ENCODE peak calls at places on chromosome 13, in nine cellular contexts. One of them, this sample, is unnamed. For H3K9me3, the result is how much of the 10 kb centered on the place peaks cover.

GRCh38 chr13:80523134-80523533 is 182.2 kb upstream of the SPRY2 start:
- DNase-seq in IMR-90: no peak
- DNase-seq in Karpas-422: no peak
- DNase-seq in ovary: no peak
- DNase-seq in aorta: no peak
- DNase-seq in ascending aorta: no peak
- DNase-seq in CD8-positive, alpha-beta T cell: no peak
- DNase-seq in hepatocyte: no peak
- DNase-seq in uterus: no peak
- DNase-seq in this sample: no peak

GRCh38 chr13:113672002-113672651 is 5.1 kb downstream of the GRK1 start:
- DNase-seq in uterus: no peak
- DNase-seq in IMR-90: no peak
- DNase-seq in CD8-positive, alpha-beta T cell: peak
- DNase-seq in Karpas-422: no peak
- DNase-seq in ovary: no peak
- DNase-seq in aorta: peak
- DNase-seq in ascending aorta: no peak
- DNase-seq in hepatocyte: no peak
- DNase-seq in this sample: peak

GRCh38 chr13:27549406-27549981 is 70.8 kb downstream of the LNX2 start:
- DNase-seq in IMR-90: no peak
- DNase-seq in uterus: no peak
- DNase-seq in aorta: no peak
- DNase-seq in CD8-positive, alpha-beta T cell: no peak
- DNase-seq in Karpas-422: no peak
- DNase-seq in hepatocyte: peak
- DNase-seq in ovary: no peak
- DNase-seq in ascending aorta: no peak
- DNase-seq in this sample: no peak

GRCh38 chr13:25329706-25330105 is 28.3 kb downstream of the NUP58 start:
- DNase-seq in uterus: no peak
- DNase-seq in CD8-positive, alpha-beta T cell: no peak
- DNase-seq in aorta: no peak
- DNase-seq in Karpas-422: no peak
- DNase-seq in ovary: no peak
- DNase-seq in IMR-90: peak
- DNase-seq in ascending aorta: no peak
- DNase-seq in hepatocyte: peak
- DNase-seq in this sample: no peak

GRCh38 chr13:20425819-20426219 is 99.8 kb downstream of the CRYL1 start:
- DNase-seq in CD8-positive, alpha-beta T cell: no peak
- DNase-seq in IMR-90: no peak
- DNase-seq in Karpas-422: peak
- DNase-seq in ovary: no peak
- DNase-seq in aorta: no peak
- DNase-seq in hepatocyte: no peak
- DNase-seq in uterus: no peak
- DNase-seq in ascending aorta: no peak
- DNase-seq in this sample: no peak

GRCh38 chr13:96052655-96053002 is 572 bp downstream of the UGGT2 start:
- DNase-seq in ovary: no peak
- DNase-seq in uterus: no peak
- DNase-seq in ascending aorta: no peak
- DNase-seq in aorta: no peak
- DNase-seq in IMR-90: peak
- DNase-seq in Karpas-422: peak
- DNase-seq in hepatocyte: peak
- DNase-seq in CD8-positive, alpha-beta T cell: no peak
- DNase-seq in this sample: no peak

GRCh38 chr13:104641309-104641708 is 1575.1 kb upstream of the SLC10A2 start:
- DNase-seq in ovary: no peak
- DNase-seq in Karpas-422: no peak
- DNase-seq in hepatocyte: no peak
- DNase-seq in CD8-positive, alpha-beta T cell: no peak
- DNase-seq in IMR-90: peak
- DNase-seq in uterus: no peak
- DNase-seq in ascending aorta: no peak
- DNase-seq in aorta: no peak
- DNase-seq in this sample: no peak

GRCh38 chr13:30355839-30356238 is 48.5 kb upstream of the KATNAL1 start:
- DNase-seq in IMR-90: no peak
- DNase-seq in Karpas-422: no peak
- DNase-seq in aorta: no peak
- DNase-seq in CD8-positive, alpha-beta T cell: no peak
- DNase-seq in ascending aorta: no peak
- DNase-seq in ovary: no peak
- DNase-seq in uterus: no peak
- DNase-seq in hepatocyte: no peak
- DNase-seq in this sample: no peak

GRCh38 chr13:80901111-80902014 is 560.4 kb upstream of the SPRY2 start:
- DNase-seq in ascending aorta: no peak
- DNase-seq in Karpas-422: no peak
- DNase-seq in ovary: no peak
- DNase-seq in CD8-positive, alpha-beta T cell: no peak
- DNase-seq in uterus: no peak
- DNase-seq in IMR-90: no peak
- DNase-seq in hepatocyte: peak
- DNase-seq in aorta: no peak
- DNase-seq in this sample: no peak

GRCh38 chr13:101401196-101401595 is 15.1 kb downstream of the NALCN start:
- DNase-seq in ascending aorta: no peak
- DNase-seq in uterus: no peak
- DNase-seq in IMR-90: no peak
- DNase-seq in Karpas-422: no peak
- DNase-seq in hepatocyte: no peak
- DNase-seq in CD8-positive, alpha-beta T cell: no peak
- DNase-seq in aorta: no peak
- DNase-seq in ovary: no peak
- DNase-seq in this sample: no peak

GRCh38 chr13:80227645-80228044 is 113.3 kb downstream of the SPRY2 start:
- DNase-seq in IMR-90: no peak
- DNase-seq in CD8-positive, alpha-beta T cell: no peak
- DNase-seq in hepatocyte: no peak
- DNase-seq in uterus: no peak
- DNase-seq in aorta: no peak
- DNase-seq in Karpas-422: no peak
- DNase-seq in ovary: no peak
- DNase-seq in ascending aorta: no peak
- DNase-seq in this sample: no peak

GRCh38 chr13:40787062-40787461 is 2.3 kb upstream of the SLC25A15 start:
- DNase-seq in aorta: no peak
- DNase-seq in ascending aorta: no peak
- DNase-seq in IMR-90: peak
- DNase-seq in ovary: no peak
- DNase-seq in Karpas-422: no peak
- DNase-seq in CD8-positive, alpha-beta T cell: no peak
- DNase-seq in hepatocyte: no peak
- DNase-seq in uterus: no peak
- DNase-seq in this sample: no peak

GRCh38 chr13:42545842-42546241 is 28.1 kb upstream of the TNFSF11 start:
- DNase-seq in CD8-positive, alpha-beta T cell: no peak
- DNase-seq in hepatocyte: no peak
- DNase-seq in aorta: no peak
- DNase-seq in IMR-90: no peak
- DNase-seq in ovary: no peak
- DNase-seq in ascending aorta: no peak
- DNase-seq in Karpas-422: no peak
- DNase-seq in uterus: no peak
- DNase-seq in this sample: no peak

GRCh38 chr13:30569901-30570576 is 47.7 kb upstream of the USPL1 start:
- DNase-seq in ascending aorta: no peak
- DNase-seq in IMR-90: peak
- DNase-seq in hepatocyte: peak
- DNase-seq in Karpas-422: no peak
- DNase-seq in uterus: peak
- DNase-seq in CD8-positive, alpha-beta T cell: no peak
- DNase-seq in aorta: no peak
- DNase-seq in ovary: no peak
- DNase-seq in this sample: no peak

GRCh38 chr13:97367427-97367826 is 66.5 kb upstream of the RAP2A start:
- DNase-seq in IMR-90: peak
- DNase-seq in hepatocyte: peak
- DNase-seq in uterus: peak
- DNase-seq in ovary: no peak
- DNase-seq in aorta: no peak
- DNase-seq in ascending aorta: no peak
- DNase-seq in Karpas-422: no peak
- DNase-seq in CD8-positive, alpha-beta T cell: no peak
- DNase-seq in this sample: no peak

GRCh38 chr13:23674795-23675640 is 104.8 kb downstream of the TNFRSF19 start:
- DNase-seq in IMR-90: peak
- DNase-seq in CD8-positive, alpha-beta T cell: no peak
- DNase-seq in Karpas-422: no peak
- DNase-seq in ovary: no peak
- DNase-seq in hepatocyte: peak
- DNase-seq in uterus: no peak
- DNase-seq in ascending aorta: no peak
- DNase-seq in aorta: no peak
- DNase-seq in this sample: no peak

GRCh38 chr13:52884429-52884828 is 36.0 kb upstream of the PCDH8 start:
- DNase-seq in ovary: no peak
- DNase-seq in uterus: no peak
- DNase-seq in ascending aorta: no peak
- DNase-seq in Karpas-422: no peak
- DNase-seq in aorta: no peak
- DNase-seq in IMR-90: no peak
- DNase-seq in hepatocyte: no peak
- DNase-seq in CD8-positive, alpha-beta T cell: no peak
- DNase-seq in this sample: no peak

GRCh38 chr13:75372517-75372916 is 109.5 kb downstream of the TBC1D4 start:
- DNase-seq in ascending aorta: no peak
- DNase-seq in ovary: no peak
- DNase-seq in CD8-positive, alpha-beta T cell: no peak
- DNase-seq in aorta: no peak
- DNase-seq in hepatocyte: peak
- DNase-seq in IMR-90: peak
- DNase-seq in Karpas-422: peak
- DNase-seq in uterus: no peak
- DNase-seq in this sample: no peak

GRCh38 chr13:23876265-23876664 is 12.9 kb downstream of the MIPEP start:
- DNase-seq in CD8-positive, alpha-beta T cell: no peak
- DNase-seq in aorta: no peak
- DNase-seq in uterus: no peak
- DNase-seq in Karpas-422: peak
- DNase-seq in IMR-90: peak
- DNase-seq in ascending aorta: no peak
- DNase-seq in hepatocyte: peak
- DNase-seq in ovary: no peak
- DNase-seq in this sample: no peak

GRCh38 chr13:98825659-98826058 is 73.2 kb upstream of the SLC15A1 start:
- DNase-seq in ascending aorta: no peak
- DNase-seq in IMR-90: no peak
- DNase-seq in uterus: no peak
- DNase-seq in ovary: no peak
- DNase-seq in CD8-positive, alpha-beta T cell: no peak
- DNase-seq in Karpas-422: no peak
- DNase-seq in hepatocyte: no peak
- DNase-seq in aorta: no peak
- DNase-seq in this sample: no peak
- H3K4me3 ChIP-seq in ascending aorta: no peak
- H3K4me3 ChIP-seq in IMR-90: no peak
- H3K4me3 ChIP-seq in uterus: no peak
- H3K4me3 ChIP-seq in ovary: no peak
- H3K4me3 ChIP-seq in CD8-positive, alpha-beta T cell: no peak
- H3K4me3 ChIP-seq in Karpas-422: no peak
- H3K4me3 ChIP-seq in hepatocyte: no peak
- H3K4me3 ChIP-seq in aorta: no peak
- H3K4me3 ChIP-seq in this sample: no peak

GRCh38 chr13:100273138-100273537 is 184.2 kb downstream of the PCCA start:
- DNase-seq in Karpas-422: no peak
- DNase-seq in CD8-positive, alpha-beta T cell: no peak
- DNase-seq in ovary: no peak
- DNase-seq in aorta: no peak
- DNase-seq in IMR-90: no peak
- DNase-seq in uterus: no peak
- DNase-seq in hepatocyte: no peak
- DNase-seq in ascending aorta: no peak
- DNase-seq in this sample: no peak
- H3K9me3 ChIP-seq in Karpas-422: under half
- H3K9me3 ChIP-seq in CD8-positive, alpha-beta T cell: under half
- H3K9me3 ChIP-seq in ovary: under half
- H3K9me3 ChIP-seq in aorta: under half
- H3K9me3 ChIP-seq in IMR-90: under half
- H3K9me3 ChIP-seq in uterus: under half
- H3K9me3 ChIP-seq in hepatocyte: under half
- H3K9me3 ChIP-seq in ascending aorta: under half
- H3K9me3 ChIP-seq in this sample: under half

GRCh38 chr13:57633141-57633949 is 1.8 kb downstream of the PCDH17 start:
- DNase-seq in ascending aorta: no peak
- DNase-seq in aorta: peak
- DNase-seq in uterus: peak
- DNase-seq in IMR-90: no peak
- DNase-seq in ovary: peak
- DNase-seq in CD8-positive, alpha-beta T cell: no peak
- DNase-seq in hepatocyte: peak
- DNase-seq in Karpas-422: no peak
- DNase-seq in this sample: peak

GRCh38 chr13:57635541-57635940 is 4.0 kb downstream of the PCDH17 start:
- DNase-seq in hepatocyte: no peak
- DNase-seq in uterus: no peak
- DNase-seq in CD8-positive, alpha-beta T cell: no peak
- DNase-seq in IMR-90: no peak
- DNase-seq in ovary: no peak
- DNase-seq in aorta: no peak
- DNase-seq in ascending aorta: no peak
- DNase-seq in Karpas-422: no peak
- DNase-seq in this sample: no peak

GRCh38 chr13:57636811-57637210 is 5.3 kb downstream of the PCDH17 start:
- DNase-seq in IMR-90: no peak
- DNase-seq in hepatocyte: no peak
- DNase-seq in Karpas-422: no peak
- DNase-seq in ovary: no peak
- DNase-seq in aorta: no peak
- DNase-seq in uterus: no peak
- DNase-seq in CD8-positive, alpha-beta T cell: no peak
- DNase-seq in ascending aorta: no peak
- DNase-seq in this sample: no peak

GRCh38 chr13:57633950-57634828 is 2.6 kb downstream of the PCDH17 start:
- DNase-seq in hepatocyte: peak
- DNase-seq in ovary: peak
- DNase-seq in uterus: no peak
- DNase-seq in CD8-positive, alpha-beta T cell: no peak
- DNase-seq in Karpas-422: no peak
- DNase-seq in IMR-90: no peak
- DNase-seq in aorta: peak
- DNase-seq in ascending aorta: no peak
- DNase-seq in this sample: no peak

GRCh38 chr13:57634829-57635165 is 3.3 kb downstream of the PCDH17 start:
- DNase-seq in hepatocyte: peak
- DNase-seq in CD8-positive, alpha-beta T cell: no peak
- DNase-seq in ascending aorta: no peak
- DNase-seq in aorta: no peak
- DNase-seq in uterus: peak
- DNase-seq in ovary: peak
- DNase-seq in Karpas-422: no peak
- DNase-seq in IMR-90: no peak
- DNase-seq in this sample: peak
- H3K4me3 ChIP-seq in hepatocyte: peak
- H3K4me3 ChIP-seq in CD8-positive, alpha-beta T cell: no peak
- H3K4me3 ChIP-seq in ascending aorta: no peak
- H3K4me3 ChIP-seq in aorta: no peak
- H3K4me3 ChIP-seq in uterus: peak
- H3K4me3 ChIP-seq in ovary: no peak
- H3K4me3 ChIP-seq in Karpas-422: no peak
- H3K4me3 ChIP-seq in IMR-90: no peak
- H3K4me3 ChIP-seq in this sample: no peak

GRCh38 chr13:19171563-19171962 is 10.1 kb downstream of the TUBA3C start:
- DNase-seq in uterus: no peak
- DNase-seq in aorta: no peak
- DNase-seq in ovary: no peak
- DNase-seq in IMR-90: no peak
- DNase-seq in hepatocyte: no peak
- DNase-seq in ascending aorta: no peak
- DNase-seq in CD8-positive, alpha-beta T cell: no peak
- DNase-seq in Karpas-422: no peak
- DNase-seq in this sample: no peak
- H3K9me3 ChIP-seq in uterus: under half
- H3K9me3 ChIP-seq in aorta: under half
- H3K9me3 ChIP-seq in ovary: under half
- H3K9me3 ChIP-seq in IMR-90: under half
- H3K9me3 ChIP-seq in hepatocyte: under half
- H3K9me3 ChIP-seq in ascending aorta: under half
- H3K9me3 ChIP-seq in CD8-positive, alpha-beta T cell: under half
- H3K9me3 ChIP-seq in Karpas-422: under half
- H3K9me3 ChIP-seq in this sample: under half